ENCODE peak calls at places on chromosomes 7 and 10, in nine cellular contexts. L is HFF-Myc; H is hepatocyte; M is stromal cell of bone marrow; P is activated naive CD4-positive, alpha-beta T cell treated with Interleukin-2 at 50 U/mL for 16 hours; K is HFFc6; B is AG10803; F is activated naive CD8-positive, alpha-beta T cell treated with anti-CD3 and anti-CD28 coated beads, Interleukin-2, amount 50 U/mL, for 16 hours; T is GM23248. E is an unnamed sample.

GRCh38 chr10:78642261-78642660 is 426.5 kb upstream of the ZMIZ1 start:
- DNase-seq in K (no peak), P (no peak), B (no peak), L (no peak), T (no peak), M (no peak), F (no peak), H (no peak), E (no peak)

GRCh38 chr7:137080516-137081203 is 212.2 kb downstream of the CHRM2 start:
- DNase-seq in H (no peak), F (no peak), P (no peak), K (no peak), M (no peak), L (peak), B (peak), T (no peak), E (no peak)

GRCh38 chr7:99201027-99201426 is 6.9 kb downstream of the KPNA7 start:
- DNase-seq in K (peak), M (peak), T (peak), F (no peak), P (no peak), H (peak), B (peak), L (no peak), E (no peak)

GRCh38 chr7:138228119-138228518 is 151.9 kb downstream of the AKR1D1 start:
- DNase-seq in M (no peak), T (no peak), F (no peak), H (no peak), B (no peak), L (no peak), P (no peak), K (no peak), E (no peak)

GRCh38 chr10:122587099-122587725 is 26.7 kb downstream of the DMBT1 start:
- DNase-seq in P (no peak), K (no peak), H (no peak), M (no peak), B (no peak), T (no peak), F (no peak), L (no peak), E (no peak)

GRCh38 chr7:40356312-40356711 is 221.5 kb downstream of the SUGCT start:
- DNase-seq in P (no peak), T (peak), M (peak), B (peak), L (no peak), K (peak), H (no peak), F (no peak), E (no peak)

GRCh38 chr10:5665380-5666323 is 743 bp downstream of the ASB13 start:
- DNase-seq in P (peak), B (peak), T (peak), K (peak), M (no peak), H (peak), F (no peak), L (no peak), E (no peak)

GRCh38 chr7:50711271-50712175 is 71.2 kb downstream of the GRB10 start:
- DNase-seq in H (no peak), M (no peak), T (peak), P (no peak), K (no peak), B (peak), L (no peak), F (no peak), E (no peak)

GRCh38 chr7:46534593-46535271 is 613.7 kb upstream of the IGFBP3 start:
- DNase-seq in T (peak), B (peak), L (no peak), M (peak), K (no peak), F (no peak), P (no peak), H (no peak), E (no peak)

GRCh38 chr7:100598425-100598824 is 3.7 kb upstream of the PCOLCE start:
- DNase-seq in F (no peak), P (no peak), M (peak), H (no peak), B (no peak), L (no peak), K (no peak), T (peak), E (no peak)

GRCh38 chr7:26910221-26910620 is 45.8 kb upstream of the SKAP2 start:
- DNase-seq in L (peak), F (no peak), H (no peak), B (peak), M (peak), K (peak), T (peak), P (no peak), E (no peak)

GRCh38 chr7:96388166-96388565 is 66.3 kb upstream of the SLC25A13 start:
- DNase-seq in L (peak), B (peak), P (no peak), H (no peak), K (peak), F (no peak), M (peak), T (peak), E (no peak)

GRCh38 chr7:2802082-2802481 is 42.0 kb downstream of the GNA12 start:
- DNase-seq in H (no peak), L (no peak), B (no peak), P (no peak), T (peak), K (peak), F (no peak), M (no peak), E (no peak)

GRCh38 chr7:19030280-19030679 is 87.2 kb downstream of the TWIST1 start:
- DNase-seq in F (no peak), P (no peak), T (peak), H (peak), M (peak), K (peak), L (no peak), B (peak), E (no peak)

GRCh38 chr7:33836797-33837355 is 68.5 kb upstream of the BMPER start:
- DNase-seq in B (no peak), K (no peak), M (peak), P (no peak), F (no peak), L (no peak), H (no peak), T (no peak), E (no peak)

GRCh38 chr10:71143610-71144009 is 68.8 kb upstream of the UNC5B start:
- DNase-seq in H (no peak), T (no peak), P (no peak), M (no peak), K (no peak), L (no peak), F (no peak), B (no peak), E (no peak)

GRCh38 chr7:82886324-82886723 is 276.4 kb downstream of the PCLO start:
- DNase-seq in P (no peak), T (no peak), H (no peak), M (no peak), B (no peak), F (no peak), L (no peak), K (no peak), E (no peak)

GRCh38 chr7:55838595-55838994 is 24.0 kb downstream of the SEPTIN14 start:
- DNase-seq in H (no peak), M (no peak), F (no peak), T (no peak), P (no peak), K (no peak), L (no peak), B (no peak), E (no peak)

GRCh38 chr10:90378524-90379076 is 479.2 kb downstream of the HTR7 start:
- DNase-seq in B (no peak), L (no peak), H (no peak), M (peak), F (no peak), P (no peak), T (no peak), K (no peak), E (no peak)

GRCh38 chr7:144378651-144379050 is 23.4 kb downstream of the ARHGEF5 start:
- DNase-seq in F (no peak), B (no peak), K (no peak), M (no peak), L (no peak), P (no peak), H (no peak), T (no peak), E (no peak)

GRCh38 chr10:89552213-89552612 is 16.8 kb upstream of the SLC16A12 start:
- DNase-seq in M (no peak), L (no peak), P (no peak), K (no peak), F (no peak), T (no peak), B (no peak), H (no peak), E (no peak)

GRCh38 chr10:84829121-84829520 is 500.7 kb downstream of the CCSER2 start:
- DNase-seq in T (no peak), M (no peak), F (no peak), B (no peak), H (no peak), P (no peak), K (no peak), L (no peak), E (no peak)

GRCh38 chr7:24406053-24406561 is 122.1 kb downstream of the NPY start:
- DNase-seq in B (no peak), F (no peak), T (no peak), M (no peak), K (no peak), L (no peak), P (no peak), H (no peak), E (peak)

GRCh38 chr10:99522078-99522479 is 10.7 kb upstream of the NKX2-3 start:
- DNase-seq in T (no peak), P (no peak), F (no peak), H (no peak), K (no peak), B (no peak), M (no peak), L (no peak), E (no peak)

GRCh38 chr7:50614721-50615518 is 49.7 kb upstream of the DDC start:
- DNase-seq in M (no peak), P (no peak), B (no peak), K (no peak), F (no peak), H (peak), T (no peak), L (no peak), E (no peak)

GRCh38 chr10:60870803-60871202 is 73.2 kb downstream of the RHOBTB1 start:
- DNase-seq in F (no peak), L (no peak), M (no peak), P (no peak), T (no peak), H (no peak), B (no peak), K (no peak), E (no peak)

GRCh38 chr10:37975407-37975991 is 948 bp downstream of the ZNF25 start:
- DNase-seq in K (peak), F (no peak), H (no peak), M (peak), L (peak), P (no peak), B (peak), T (peak), E (peak)

GRCh38 chr7:114141415-114141814 is 222.6 kb upstream of the PPP1R3A start:
- DNase-seq in T (peak), M (no peak), P (no peak), K (no peak), B (no peak), L (peak), F (no peak), H (no peak), E (no peak)

GRCh38 chr7:114977277-114977676 is 55.4 kb downstream of the MDFIC start:
- DNase-seq in F (no peak), H (no peak), K (no peak), L (no peak), B (no peak), P (no peak), T (no peak), M (no peak), E (no peak)

GRCh38 chr10:91190876-91191580 is 29.4 kb upstream of the PCGF5 start:
- DNase-seq in B (peak), H (no peak), T (peak), K (peak), M (peak), F (no peak), P (no peak), L (no peak), E (peak)

GRCh38 chr7:129801882-129802281 is 150.9 kb downstream of the UBE2H start:
- DNase-seq in K (no peak), B (no peak), M (no peak), T (no peak), P (no peak), H (no peak), L (no peak), F (no peak), E (no peak)

GRCh38 chr7:150838965-150839650 is 13.2 kb upstream of the AOC1 start:
- DNase-seq in T (no peak), B (no peak), P (no peak), F (no peak), M (no peak), L (no peak), H (no peak), K (no peak), E (no peak)

GRCh38 chr10:14822879-14823755 is 14.7 kb downstream of the CDNF start:
- DNase-seq in M (no peak), F (no peak), T (peak), K (peak), L (no peak), B (peak), P (peak), H (peak), E (peak)

GRCh38 chr10:48701139-48701901 is 16.6 kb downstream of the WDFY4 start:
- DNase-seq in M (no peak), H (no peak), P (no peak), K (no peak), F (no peak), L (no peak), B (no peak), T (no peak), E (no peak)

GRCh38 chr7:3911685-3912084 is 610.6 kb downstream of the SDK1 start:
- DNase-seq in F (no peak), T (no peak), K (no peak), M (no peak), P (no peak), L (no peak), H (peak), B (no peak), E (no peak)

GRCh38 chr10:61283066-61283465 is 170.1 kb downstream of the TMEM26 start:
- DNase-seq in M (no peak), T (peak), P (no peak), L (no peak), B (peak), K (no peak), H (no peak), F (no peak), E (no peak)

GRCh38 chr7:3862774-3863173 is 561.7 kb downstream of the SDK1 start:
- DNase-seq in L (no peak), B (no peak), P (no peak), M (no peak), T (no peak), F (no peak), K (no peak), H (no peak), E (no peak)